ENCODE peak calls at places on chromosomes 6 and 20, in four cellular contexts. H is fibroblast of lung; O is psoas muscle; U is CD8-positive, alpha-beta memory T cell. B is an unnamed sample.

GRCh38 chr6:145844933-145845531 is 30.4 kb upstream of the FBXO30 start:
- DNase-seq in U (no peak), H (no peak), O (no peak), B (no peak)

GRCh38 chr6:41039060-41039998 is at the start of gene UNC5CL:
- DNase-seq in U (peak), O (no peak), H (no peak), B (peak)

GRCh38 chr6:41781302-41781711 is 725 bp downstream of the PRICKLE4 start:
- DNase-seq in O (no peak), H (no peak), U (no peak), B (no peak)

GRCh38 chr6:118894425-118895240 is 681 bp downstream of the ASF1A start:
- DNase-seq in U (peak), H (peak), O (peak), B (peak)

GRCh38 chr20:25248501-25249172 is 752 bp downstream of the PYGB start:
- DNase-seq in U (no peak), O (peak), H (peak), B (no peak)

GRCh38 chr20:8545212-8545611 is 413.1 kb downstream of the PLCB1 start:
- DNase-seq in O (no peak), H (peak), U (no peak), B (no peak)

GRCh38 chr6:105382918-105383317 is 20.0 kb downstream of the PREP start:
- DNase-seq in U (no peak), H (no peak), O (no peak), B (no peak)

GRCh38 chr6:167892835-167893234 is 66.1 kb downstream of the AFDN start:
- DNase-seq in H (no peak), O (no peak), U (no peak), B (no peak)

GRCh38 chr6:42226251-42227143 is 8.8 kb upstream of the MRPS10 start:
- DNase-seq in U (no peak), H (peak), O (no peak), B (no peak)

GRCh38 chr20:38728911-38729642 is 4.8 kb downstream of the SLC32A1 start:
- DNase-seq in H (no peak), O (no peak), U (no peak), B (no peak)

GRCh38 chr6:25278557-25278913 is 639 bp upstream of the CARMIL1 start:
- DNase-seq in U (no peak), O (no peak), H (peak), B (no peak)

GRCh38 chr20:16030253-16030652 is 543.0 kb downstream of the KIF16B start:
- DNase-seq in O (no peak), U (no peak), H (no peak), B (no peak)

GRCh38 chr6:156583083-156583482 is 194.1 kb upstream of the ARID1B start:
- DNase-seq in H (no peak), U (no peak), O (no peak), B (no peak)

GRCh38 chr6:53928641-53929339 is 134.0 kb downstream of the LRRC1 start:
- DNase-seq in U (no peak), O (no peak), H (peak), B (no peak)

GRCh38 chr20:6828794-6829423 is 61.4 kb downstream of the BMP2 start:
- DNase-seq in U (no peak), H (peak), O (peak), B (no peak)

GRCh38 chr20:45823949-45824835 is 2.9 kb downstream of the TNNC2 start:
- DNase-seq in U (peak), H (peak), O (peak), B (peak)

GRCh38 chr6:3414704-3415453 is 42.0 kb downstream of the SLC22A23 start:
- DNase-seq in H (peak), O (no peak), U (no peak), B (no peak)

GRCh38 chr6:16409531-16410441 is 171.4 kb downstream of the GMPR start:
- DNase-seq in U (peak), O (peak), H (peak), B (peak)

GRCh38 chr6:118562959-118563358 is 14.9 kb downstream of the PLN start:
- DNase-seq in U (no peak), O (no peak), H (peak), B (no peak)

GRCh38 chr6:113697642-113698410 is 159.3 kb upstream of the MARCKS start:
- DNase-seq in U (no peak), H (peak), O (no peak), B (no peak)

GRCh38 chr6:156687875-156688549 is 89.2 kb upstream of the ARID1B start:
- DNase-seq in U (no peak), O (peak), H (peak), B (no peak)

GRCh38 chr20:8764289-8764962 is 304.5 kb upstream of the PLCB4 start:
- DNase-seq in U (no peak), O (no peak), H (no peak), B (no peak)

GRCh38 chr6:169095153-169095552 is 158.5 kb downstream of the THBS2 start:
- DNase-seq in H (no peak), O (no peak), U (no peak), B (no peak)

GRCh38 chr20:297925-298754 is 770 bp downstream of the ZCCHC3 start:
- DNase-seq in O (peak), H (peak), U (peak), B (peak)

GRCh38 chr6:1524040-1524480 is 85.7 kb upstream of the FOXC1 start:
- DNase-seq in U (peak), H (peak), O (peak), B (peak)

GRCh38 chr6:33392168-33392947 is 735 bp downstream of the KIFC1 start:
- DNase-seq in U (peak), H (peak), O (no peak), B (no peak)

GRCh38 chr6:13354331-13355042 is 26.1 kb upstream of the TBC1D7 start:
- DNase-seq in U (no peak), O (no peak), H (peak), B (no peak)

GRCh38 chr6:19356692-19357091 is 480.5 kb upstream of the ID4 start:
- DNase-seq in O (no peak), U (no peak), H (peak), B (no peak)

GRCh38 chr6:96520039-96520850 is 1.4 kb upstream of the UFL1 start:
- DNase-seq in H (peak), O (no peak), U (no peak), B (no peak)

GRCh38 chr6:150403458-150404245 is 34.8 kb downstream of the IYD start:
- DNase-seq in H (peak), U (no peak), O (no peak), B (no peak)

GRCh38 chr6:143559101-143559500 is 47.6 kb upstream of the FUCA2 start:
- DNase-seq in U (no peak), O (no peak), H (no peak), B (no peak)

GRCh38 chr20:15446373-15446772 is 1109.0 kb upstream of the FLRT3 start:
- DNase-seq in U (no peak), O (peak), H (peak), B (no peak)

GRCh38 chr20:40489886-40490285 is 199.2 kb downstream of the MAFB start:
- DNase-seq in O (no peak), H (peak), U (no peak), B (no peak)

GRCh38 chr20:46022411-46023147 is 6.4 kb upstream of the SLC12A5 start:
- DNase-seq in U (peak), O (peak), H (no peak), B (peak)

GRCh38 chr6:164345340-164345739 is 930.8 kb downstream of the QKI start:
- DNase-seq in U (no peak), H (no peak), O (no peak), B (no peak)

GRCh38 chr6:164346631-164347030 is 932.1 kb downstream of the QKI start:
- DNase-seq in U (no peak), H (no peak), O (no peak), B (no peak)

GRCh38 chr6:164344801-164345291 is 930.3 kb downstream of the QKI start:
- DNase-seq in O (no peak), U (no peak), H (peak), B (no peak)

GRCh38 chr6:164347455-164347854 is 932.9 kb downstream of the QKI start:
- DNase-seq in H (no peak), O (no peak), U (no peak), B (no peak)

GRCh38 chr6:164345856-164346496 is 931.5 kb downstream of the QKI start:
- DNase-seq in O (no peak), U (no peak), H (no peak), B (no peak)
- H3K27ac ChIP-seq in O (no peak), U (no peak), H (no peak), B (no peak)

GRCh38 chr6:31462026-31462963 is 35.6 kb upstream of the MICB start:
- DNase-seq in O (no peak), H (peak), U (no peak), B (no peak)
- H3K27ac ChIP-seq in O (peak), H (no peak), U (peak), B (peak)

GRCh38 chr20:33679758-33680485 is 5.7 kb upstream of the NECAB3 start:
- DNase-seq in O (no peak), U (peak), H (no peak), B (no peak)
- H3K27ac ChIP-seq in O (no peak), U (no peak), H (no peak), B (no peak)

DNA sequence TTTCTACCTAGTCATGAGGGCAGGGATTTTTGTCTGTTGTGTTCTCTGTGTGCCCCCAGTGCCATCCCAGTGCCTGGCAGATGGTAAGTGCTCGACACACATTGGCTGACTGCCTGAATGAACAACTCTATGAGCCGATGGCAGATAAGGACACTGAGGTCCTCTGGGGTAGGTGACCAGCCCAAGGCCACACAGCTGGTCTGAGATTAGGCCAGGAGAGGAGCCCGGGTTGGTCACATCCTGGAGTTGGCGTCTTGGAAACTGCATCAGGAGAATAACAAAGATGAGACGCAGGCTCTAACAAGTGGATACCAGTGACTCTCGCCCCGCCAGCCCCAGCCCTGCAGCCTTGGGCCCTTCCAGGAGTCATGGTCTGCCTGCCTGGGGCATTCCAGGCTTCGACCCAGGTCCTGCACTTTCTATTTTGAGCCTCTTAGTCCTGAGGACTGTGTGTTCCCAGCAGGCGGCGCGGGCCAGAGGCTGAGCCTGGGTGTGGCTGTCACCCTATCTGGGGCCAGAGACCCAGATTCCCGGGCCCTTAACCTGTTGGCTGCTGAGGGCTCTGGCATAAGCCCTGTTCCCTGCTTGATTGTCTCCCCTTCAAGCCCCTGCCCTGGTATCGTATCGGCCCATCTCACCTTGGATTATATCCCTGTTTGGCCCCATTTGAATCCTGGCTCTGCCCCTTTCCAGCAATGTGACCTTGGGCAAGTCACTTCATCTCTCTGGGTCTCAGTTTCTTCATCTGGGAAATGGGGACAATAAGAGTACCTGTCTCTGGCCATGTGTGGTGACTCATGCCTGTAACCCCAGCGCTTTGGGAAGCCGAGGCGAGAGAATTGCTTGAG is 88.3 kb downstream of the CEBPB start:
- DNase-seq in H (no peak), U (no peak), O (peak), B (no peak)
- H3K27ac ChIP-seq in H (no peak), U (peak), O (peak), B (no peak)

GRCh38 chr20:57147185-57147584 is 119.3 kb downstream of the BMP7 start:
- DNase-seq in O (no peak), H (no peak), U (no peak), B (no peak)

GRCh38 chr20:57146155-57146554 is 120.3 kb downstream of the BMP7 start:
- DNase-seq in H (no peak), U (no peak), O (no peak), B (no peak)

GRCh38 chr20:57145089-57145631 is 121.3 kb downstream of the BMP7 start:
- DNase-seq in H (no peak), U (no peak), O (no peak), B (no peak)

GRCh38 chr20:57150559-57150958 is 115.9 kb downstream of the BMP7 start:
- DNase-seq in O (no peak), U (no peak), H (no peak), B (no peak)

DNA sequence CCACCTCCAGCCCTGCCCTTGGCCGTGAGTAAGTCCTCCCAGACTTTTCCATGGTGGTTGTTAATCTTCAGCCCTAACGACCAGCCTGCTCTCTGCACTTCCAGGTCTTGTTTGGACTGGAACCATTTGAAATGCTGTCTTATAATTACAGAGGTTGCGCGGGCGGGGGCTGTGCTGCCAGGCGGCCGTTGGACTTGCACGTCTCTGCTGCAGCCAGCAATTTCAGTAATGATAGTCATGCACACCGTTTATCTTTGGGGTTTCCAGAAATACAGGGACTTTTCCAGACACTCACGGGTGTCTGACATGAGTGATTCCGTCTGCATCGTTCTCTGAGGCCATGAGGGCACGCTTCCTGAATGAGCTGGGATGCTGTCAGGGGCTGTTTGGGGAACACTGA is 118.2 kb downstream of the BMP7 start:
- DNase-seq in O (no peak), H (no peak), U (no peak), B (no peak)
- H3K27ac ChIP-seq in O (no peak), H (no peak), U (no peak), B (no peak)

GRCh38 chr6:44670146-44670545 is 282.6 kb downstream of the CDC5L start:
- DNase-seq in O (no peak), H (no peak), U (no peak), B (no peak)

GRCh38 chr6:44667668-44668390 is 280.3 kb downstream of the CDC5L start:
- DNase-seq in U (peak), O (no peak), H (no peak), B (no peak)

GRCh38 chr6:44667226-44667625 is 279.7 kb downstream of the CDC5L start:
- DNase-seq in H (peak), O (no peak), U (no peak), B (no peak)

GRCh38 chr6:44668976-44669934 is 281.7 kb downstream of the CDC5L start:
- DNase-seq in O (no peak), H (no peak), U (no peak), B (no peak)

GRCh38 chr6:44668391-44668930 is 281.0 kb downstream of the CDC5L start:
- DNase-seq in O (no peak), U (no peak), H (no peak), B (no peak)
- H3K27ac ChIP-seq in O (no peak), U (no peak), H (no peak), B (no peak)